ENCODE peak calls at places on chromosomes 12 and 14, in five cellular contexts. Y, X, P, N and D are unnamed samples.

GRCh38 chr12:43292699-43293098 is 259.3 kb downstream of the ADAMTS20 start:
- DNase-seq in N (no peak), P (no peak), Y (no peak), X (no peak), D (no peak)

GRCh38 chr12:102376251-102376747 is 104.1 kb downstream of the IGF1 start:
- DNase-seq in N (no peak), P (no peak), X (no peak), Y (no peak), D (no peak)

GRCh38 chr14:74911704-74912103 is 11.4 kb downstream of the RPS6KL1 start:
- DNase-seq in P (no peak), X (no peak), Y (no peak), N (no peak), D (no peak)

GRCh38 chr14:65639216-65639615 is 226.7 kb downstream of the FUT8 start:
- DNase-seq in N (no peak), X (no peak), Y (no peak), P (no peak), D (no peak)

GRCh38 chr14:104770072-104770579 is 17.2 kb downstream of the SIVA1 start:
- DNase-seq in P (no peak), Y (no peak), N (no peak), X (no peak), D (no peak)

GRCh38 chr14:54712371-54712998 is 145.6 kb downstream of the SAMD4A start:
- DNase-seq in P (no peak), N (no peak), Y (no peak), X (no peak), D (no peak)

GRCh38 chr12:53995311-53996187 is 4.4 kb upstream of the HOXC9 start:
- DNase-seq in N (no peak), Y (no peak), P (no peak), X (no peak), D (no peak)

GRCh38 chr12:124764451-124764850 is 99.2 kb downstream of the SCARB1 start:
- DNase-seq in Y (no peak), N (no peak), P (no peak), X (no peak), D (no peak)

GRCh38 chr14:22748691-22749090 is 17.8 kb upstream of the OXA1L start:
- DNase-seq in P (no peak), N (no peak), Y (no peak), X (no peak), D (no peak)

GRCh38 chr12:108063192-108063591 is 65.9 kb upstream of the WSCD2 start:
- DNase-seq in Y (no peak), X (no peak), P (no peak), N (no peak), D (no peak)

GRCh38 chr12:23337213-23337612 is 612.3 kb downstream of the SOX5 start:
- DNase-seq in X (no peak), N (no peak), Y (no peak), P (no peak), D (no peak)

GRCh38 chr14:95233702-95234241 is 76.4 kb upstream of the DICER1 start:
- DNase-seq in X (no peak), Y (no peak), N (no peak), P (no peak), D (no peak)

GRCh38 chr14:68255697-68256178 is 436.2 kb downstream of the RAD51B start:
- DNase-seq in N (no peak), P (no peak), X (no peak), Y (no peak), D (no peak)

GRCh38 chr12:13028825-13029570 is 15.2 kb upstream of the FAM234B start:
- DNase-seq in N (no peak), X (no peak), P (no peak), Y (no peak), D (no peak)

GRCh38 chr14:70139384-70139783 is 49.4 kb downstream of the SLC8A3 start:
- DNase-seq in P (no peak), X (no peak), N (no peak), Y (no peak), D (no peak)

GRCh38 chr14:100434911-100435455 is 111.8 kb downstream of the SLC25A47 start:
- DNase-seq in X (no peak), Y (no peak), N (no peak), P (no peak), D (no peak)

GRCh38 chr12:65278576-65279386 is at the start of gene MSRB3:
- DNase-seq in Y (peak; percentile 92), X (no peak), P (peak; percentile 99), N (no peak), D (peak; percentile 74)

GRCh38 chr12:6533653-6534157 is 612 bp upstream of the GAPDH start:
- DNase-seq in Y (peak; percentile 90), P (peak; percentile 88), N (peak; percentile 26), X (no peak), D (peak; percentile 75)

GRCh38 chr12:115011703-115012102 is 327.7 kb upstream of the TBX3 start:
- DNase-seq in P (no peak), X (no peak), Y (no peak), N (no peak), D (no peak)

GRCh38 chr12:76003263-76003640 is 28.3 kb downstream of the PHLDA1 start:
- DNase-seq in N (no peak), Y (no peak), X (no peak), P (no peak), D (no peak)

GRCh38 chr12:123938679-123939480 is 33.8 kb downstream of the CCDC92 start:
- DNase-seq in X (no peak), Y (no peak), P (no peak), N (no peak), D (peak; percentile 52)

GRCh38 chr12:66636771-66637170 is 42.1 kb downstream of the GRIP1 start:
- DNase-seq in X (no peak), Y (no peak), N (no peak), P (no peak), D (peak; percentile 15)

GRCh38 chr12:74780458-74781241 is 243.0 kb downstream of the ATXN7L3B start:
- DNase-seq in Y (no peak), P (no peak), X (no peak), N (no peak), D (no peak)

GRCh38 chr14:102182901-102183619 is 43.4 kb downstream of the WDR20 start:
- DNase-seq in X (no peak), P (no peak), N (no peak), Y (no peak), D (no peak)

GRCh38 chr14:72535485-72535884 is 358.4 kb downstream of the DPF3 start:
- DNase-seq in Y (no peak), X (no peak), P (no peak), N (no peak), D (no peak)

GRCh38 chr12:617304-617915 is 45.8 kb downstream of the NINJ2 start:
- DNase-seq in X (no peak), N (no peak), Y (no peak), P (no peak), D (peak; percentile 58)

GRCh38 chr14:56207626-56208297 is 89.6 kb downstream of the PELI2 start:
- DNase-seq in X (no peak), N (no peak), P (no peak), Y (peak; percentile 13), D (no peak)

GRCh38 chr12:30942936-30943335 is 16.4 kb downstream of the TSPAN11 start:
- DNase-seq in P (no peak), X (no peak), Y (no peak), N (no peak), D (no peak)

GRCh38 chr12:91566328-91567099 is 383.9 kb upstream of the DCN start:
- DNase-seq in X (no peak), P (no peak), N (no peak), Y (no peak), D (no peak)

GRCh38 chr14:75469606-75470237 is 41.9 kb downstream of the JDP2 start:
- DNase-seq in N (no peak), Y (no peak), X (no peak), P (no peak), D (no peak)

GRCh38 chr12:998020-998874 is 7.2 kb downstream of the ERC1 start:
- DNase-seq in Y (no peak), P (no peak), X (no peak), N (no peak), D (no peak)

GRCh38 chr12:10031771-10032175 is 1.3 kb downstream of the CLEC9A start:
- DNase-seq in Y (no peak), X (no peak), P (no peak), N (no peak), D (no peak)